ENCODE peak calls at places on chromosome 14, in ten cellular contexts. G is thoracic aorta; F is Karpas-422; A is CD8-positive, alpha-beta T cell; P is upper lobe of left lung; O is pancreas; E is lung; J is neural progenitor cell; L is testis; X is mammary epithelial cell. D is an unnamed sample.

GRCh38 chr14:61126083-61126962 is 145.3 kb downstream of the SLC38A6 start:
- DNase-seq in G (no peak), F (no peak), A (no peak), P (no peak), O (no peak), E (no peak), J (no peak), L (no peak), X (no peak), D (no peak)

GRCh38 chr14:70018713-70019201 is 139.5 kb downstream of the SMOC1 start:
- DNase-seq in G (no peak), F (no peak), A (no peak), P (no peak), O (no peak), E (no peak), J (no peak), L (peak; percentile 57), X (no peak), D (peak; percentile 22)

GRCh38 chr14:36520601-36521525 is 831 bp upstream of the NKX2-1 start:
- DNase-seq in G (no peak), F (no peak), A (no peak), P (peak; percentile 49), O (peak; percentile 78), E (peak; percentile 65), J (peak; percentile 84), L (no peak), X (peak; percentile 30), D (no peak)

GRCh38 chr14:56608682-56609081 is 29.1 kb downstream of the TMEM260 start:
- DNase-seq in G (no peak), F (no peak), A (no peak), P (no peak), O (no peak), E (no peak), J (no peak), L (no peak), X (peak; percentile 10), D (no peak)

GRCh38 chr14:101197595-101198397 is 294.3 kb upstream of the RTL1 start:
- DNase-seq in G (no peak), F (no peak), A (peak; percentile 47), P (no peak), O (no peak), E (no peak), J (no peak), L (no peak), X (no peak), D (no peak)

GRCh38 chr14:24037658-24038037 is 14.2 kb upstream of the CARMIL3 start:
- DNase-seq in G (no peak), F (no peak), A (no peak), P (no peak), O (peak; percentile 65), E (no peak), J (no peak), L (no peak), X (no peak), D (no peak)

GRCh38 chr14:49971156-49972141 is 78.6 kb downstream of the ARF6 start:
- DNase-seq in G (no peak), F (peak; percentile 99), A (peak; percentile 69), P (no peak), O (no peak), E (no peak), J (no peak), L (no peak), X (no peak), D (no peak)

GRCh38 chr14:61561657-61562276 is 133.5 kb upstream of the HIF1A start:
- DNase-seq in G (peak; percentile 58), F (no peak), A (no peak), P (peak; percentile 93), O (no peak), E (peak; percentile 76), J (no peak), L (peak; percentile 75), X (peak; percentile 91), D (peak; percentile 51)

GRCh38 chr14:67425603-67426002 is 13.6 kb upstream of the PLEK2 start:
- DNase-seq in G (no peak), F (no peak), A (no peak), P (no peak), O (peak; percentile 30), E (no peak), J (no peak), L (no peak), X (no peak), D (no peak)

GRCh38 chr14:24398298-24398942 is 383 bp upstream of the NYNRIN start:
- DNase-seq in G (no peak), F (no peak), A (no peak), P (no peak), O (no peak), E (no peak), J (peak; percentile 60), L (no peak), X (no peak), D (peak; percentile 52)

GRCh38 chr14:56172571-56172971 is 54.4 kb downstream of the PELI2 start:
- DNase-seq in G (no peak), F (no peak), A (no peak), P (no peak), O (no peak), E (no peak), J (no peak), L (no peak), X (peak; percentile 10), D (no peak)

GRCh38 chr14:83969998-83970397 is 1559.9 kb upstream of the FLRT2 start:
- DNase-seq in G (no peak), F (no peak), A (no peak), P (no peak), O (no peak), E (no peak), J (no peak), L (peak; percentile 50), X (no peak), D (no peak)

GRCh38 chr14:21868442-21869046 is 194.9 kb upstream of the OR4E1 start:
- DNase-seq in G (no peak), F (peak; percentile 91), A (peak; percentile 84), P (peak; percentile 40), O (no peak), E (peak; percentile 37), J (peak; percentile 76), L (peak; percentile 72), X (peak; percentile 73), D (no peak)

GRCh38 chr14:76955575-76956252 is 72.8 kb downstream of the IRF2BPL start:
- DNase-seq in G (no peak), F (peak; percentile 83), A (peak; percentile 68), P (peak; percentile 66), O (no peak), E (no peak), J (no peak), L (no peak), X (peak; percentile 70), D (no peak)
- H3K4me1 ChIP-seq in G (peaks cover 66% of the 10 kb centered on the region), F (peaks cover 26% of the 10 kb centered on the region), A (peaks cover 45% of the 10 kb centered on the region), P (peaks cover 51% of the 10 kb centered on the region), O (peaks cover 14% of the 10 kb centered on the region), E (peaks cover 8% of the 10 kb centered on the region), J (peaks cover 27% of the 10 kb centered on the region), L (peaks cover 55% of the 10 kb centered on the region), X (peaks cover 72% of the 10 kb centered on the region), D (peaks cover 74% of the 10 kb centered on the region)

GRCh38 chr14:54772451-54772881 is 130.2 kb downstream of the GCH1 start:
- DNase-seq in G (no peak), F (no peak), A (no peak), P (no peak), O (no peak), E (no peak), J (no peak), L (no peak), X (no peak), D (no peak)

GRCh38 chr14:54774824-54775223 is 127.8 kb downstream of the GCH1 start:
- DNase-seq in G (no peak), F (no peak), A (no peak), P (no peak), O (no peak), E (no peak), J (no peak), L (no peak), X (no peak), D (no peak)

GRCh38 chr14:54775486-54776100 is 127.0 kb downstream of the GCH1 start:
- DNase-seq in G (no peak), F (peak; percentile 82), A (no peak), P (no peak), O (no peak), E (no peak), J (no peak), L (no peak), X (no peak), D (no peak)

GRCh38 chr14:54771411-54772027 is 131.1 kb downstream of the GCH1 start:
- DNase-seq in G (no peak), F (no peak), A (no peak), P (no peak), O (no peak), E (no peak), J (no peak), L (no peak), X (no peak), D (no peak)

GRCh38 chr14:54773171-54774006 is 129.2 kb downstream of the GCH1 start:
- DNase-seq in G (peak; percentile 86), F (peak; percentile 90), A (peak; percentile 52), P (peak; percentile 78), O (peak; percentile 70), E (peak; percentile 82), J (peak; percentile 88), L (peak; percentile 74), X (peak; percentile 99), D (peak; percentile 78)
- H3K4me3 ChIP-seq in G (peak overlapping the region; percentile 58), F (peak overlapping the region; percentile 23), A (no peak overlapping the region), P (no peak overlapping the region), O (no peak overlapping the region), E (no peak overlapping the region), J (no peak overlapping the region), L (no peak overlapping the region), X (no peak overlapping the region), D (peak overlapping the region; percentile 22)

DNA sequence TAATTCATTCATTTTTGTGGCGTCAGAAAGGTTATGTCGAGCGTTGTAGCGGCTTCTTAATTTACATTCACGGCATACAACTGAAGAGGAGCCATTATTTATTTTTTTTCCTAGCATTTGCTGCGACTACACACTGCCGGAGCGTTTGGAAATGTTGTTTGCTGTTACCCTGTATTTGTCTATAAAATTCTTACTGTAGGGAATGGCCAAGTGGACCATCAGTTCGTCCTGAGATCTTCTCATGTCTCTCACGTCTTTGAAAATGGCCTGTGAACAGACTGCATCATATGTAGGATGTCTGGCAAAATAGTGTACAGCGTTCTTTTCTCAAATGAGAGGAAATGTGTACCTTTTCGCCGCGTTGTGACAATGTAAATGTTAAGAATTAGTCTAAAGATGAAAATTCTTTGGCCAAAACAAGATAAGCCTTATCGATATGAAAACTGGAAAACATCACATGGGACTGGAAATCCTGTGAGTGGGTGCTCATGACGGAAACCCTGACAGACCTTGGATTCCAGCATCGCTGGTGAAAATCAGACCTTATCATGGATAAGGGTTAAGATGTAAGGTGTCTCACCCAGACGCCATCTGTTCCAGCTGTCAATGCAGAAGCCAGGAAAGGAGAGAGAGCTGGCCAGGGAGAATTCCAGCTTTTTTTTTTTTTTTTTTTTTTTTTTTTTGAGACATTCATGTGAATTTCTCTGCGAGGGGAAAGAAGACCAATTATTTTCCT is 1.5 kb downstream of the TRAF3 start:
- DNase-seq in G (no peak), F (peak; percentile 73), A (no peak), P (no peak), O (no peak), E (no peak), J (no peak), L (no peak), X (no peak), D (no peak)
- H3K27ac ChIP-seq in G (no peak overlapping the region), F (peak overlapping the region; percentile 92), A (peak overlapping the region; percentile 71), P (peak overlapping the region; percentile 88), O (no peak overlapping the region), E (no peak overlapping the region), J (no peak overlapping the region), L (peak overlapping the region; percentile 90), X (peak overlapping the region; percentile 71), D (no peak overlapping the region)

DNA sequence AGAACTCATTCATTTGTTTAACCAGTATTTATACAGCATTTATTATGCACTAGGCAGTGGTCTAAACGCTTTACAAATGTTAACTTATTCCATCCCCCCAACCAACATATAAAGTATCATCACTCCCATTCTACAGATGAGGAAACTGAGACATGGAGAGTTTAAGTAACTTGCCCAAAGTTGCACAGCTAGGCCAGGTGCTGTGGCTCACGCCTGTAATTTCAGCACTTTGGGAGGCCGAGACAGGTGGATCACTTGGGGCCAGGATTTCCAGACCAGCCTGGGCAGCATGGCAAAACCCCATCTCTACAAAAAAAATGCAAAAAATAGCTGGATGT is 37.9 kb downstream of the ZFP36L1 start:
- DNase-seq in G (no peak), F (no peak), A (no peak), P (no peak), O (no peak), E (no peak), J (no peak), L (no peak), X (no peak), D (no peak)
- H3K4me1 ChIP-seq in G (peaks cover 10% of the 10 kb centered on the region), F (peaks cover 4% of the 10 kb centered on the region), A (peaks cover 7% of the 10 kb centered on the region), P (peaks cover 26% of the 10 kb centered on the region), O (peaks cover 8% of the 10 kb centered on the region), E (peaks cover 12% of the 10 kb centered on the region), J (no peaks in the 10 kb centered on the region), L (peaks cover 40% of the 10 kb centered on the region), X (peaks cover 2% of the 10 kb centered on the region), D (peaks cover 33% of the 10 kb centered on the region)

D was measured in left ventricle myocardium inferior.